ENCODE peak calls at places on chromosomes 11 and 22, in four cellular contexts. G, O, W and E are unnamed samples.

GRCh38 chr11:27701262-27702105 is 1.2 kb upstream of the BDNF start:
- DNase-seq in G (peak), O (no peak), W (no peak), E (no peak)

GRCh38 chr11:65262381-65262680 is 569 bp downstream of the POLA2 start:
- DNase-seq in G (no peak), O (no peak), W (no peak), E (no peak)

GRCh38 chr11:132941024-132941646 is 591.2 kb downstream of the OPCML start:
- DNase-seq in G (peak), O (no peak), W (no peak), E (peak)

GRCh38 chr11:95461858-95462257 is 230.9 kb upstream of the SESN3 start:
- DNase-seq in G (no peak), O (no peak), W (no peak), E (no peak)

GRCh38 chr22:40531951-40532900 is 104.3 kb downstream of the MRTFA start:
- DNase-seq in G (no peak), O (no peak), W (no peak), E (no peak)

GRCh38 chr22:45310331-45311032 is 748 bp downstream of the FAM118A start:
- DNase-seq in G (no peak), O (no peak), W (no peak), E (peak)

GRCh38 chr22:47850644-47851151 is 1088.2 kb downstream of the TBC1D22A start:
- DNase-seq in G (no peak), O (no peak), W (no peak), E (peak)

GRCh38 chr11:55554169-55554568 is at the start of gene OR4C15:
- DNase-seq in G (no peak), O (no peak), W (no peak), E (no peak)

GRCh38 chr22:22941831-22942510 is 54.4 kb downstream of the IGLL5 start:
- DNase-seq in G (no peak), O (no peak), W (peak), E (no peak)

GRCh38 chr22:24409707-24410106 is 17.7 kb upstream of the ADORA2A start:
- DNase-seq in G (no peak), O (no peak), W (no peak), E (no peak)

GRCh38 chr11:7524831-7525230 is 11.0 kb downstream of the PPFIBP2 start:
- DNase-seq in G (no peak), O (no peak), W (no peak), E (no peak)

GRCh38 chr11:66459138-66459778 is 7.4 kb upstream of the PELI3 start:
- DNase-seq in G (no peak), O (no peak), W (no peak), E (no peak)

GRCh38 chr11:33721984-33722383 is 14.2 kb downstream of the CD59 start:
- DNase-seq in G (no peak), O (no peak), W (no peak), E (no peak)

GRCh38 chr11:21622995-21623394 is 569.9 kb upstream of the ANO5 start:
- DNase-seq in G (no peak), O (no peak), W (no peak), E (no peak)

GRCh38 chr11:36540998-36541397 is 26.8 kb upstream of the RAG1 start:
- DNase-seq in G (peak), O (peak), W (peak), E (peak)

GRCh38 chr11:12409621-12410005 is 32.2 kb downstream of the PARVA start:
- DNase-seq in G (peak), O (no peak), W (no peak), E (no peak)

GRCh38 chr11:122711831-122712378 is 56.4 kb downstream of the UBASH3B start:
- DNase-seq in G (no peak), O (no peak), W (no peak), E (peak)

GRCh38 chr11:7593476-7593875 is 79.7 kb downstream of the PPFIBP2 start:
- DNase-seq in G (no peak), O (no peak), W (no peak), E (no peak)

GRCh38 chr22:27377901-27378300 is 423.7 kb downstream of the MN1 start:
- DNase-seq in G (no peak), O (no peak), W (no peak), E (no peak)

DNA sequence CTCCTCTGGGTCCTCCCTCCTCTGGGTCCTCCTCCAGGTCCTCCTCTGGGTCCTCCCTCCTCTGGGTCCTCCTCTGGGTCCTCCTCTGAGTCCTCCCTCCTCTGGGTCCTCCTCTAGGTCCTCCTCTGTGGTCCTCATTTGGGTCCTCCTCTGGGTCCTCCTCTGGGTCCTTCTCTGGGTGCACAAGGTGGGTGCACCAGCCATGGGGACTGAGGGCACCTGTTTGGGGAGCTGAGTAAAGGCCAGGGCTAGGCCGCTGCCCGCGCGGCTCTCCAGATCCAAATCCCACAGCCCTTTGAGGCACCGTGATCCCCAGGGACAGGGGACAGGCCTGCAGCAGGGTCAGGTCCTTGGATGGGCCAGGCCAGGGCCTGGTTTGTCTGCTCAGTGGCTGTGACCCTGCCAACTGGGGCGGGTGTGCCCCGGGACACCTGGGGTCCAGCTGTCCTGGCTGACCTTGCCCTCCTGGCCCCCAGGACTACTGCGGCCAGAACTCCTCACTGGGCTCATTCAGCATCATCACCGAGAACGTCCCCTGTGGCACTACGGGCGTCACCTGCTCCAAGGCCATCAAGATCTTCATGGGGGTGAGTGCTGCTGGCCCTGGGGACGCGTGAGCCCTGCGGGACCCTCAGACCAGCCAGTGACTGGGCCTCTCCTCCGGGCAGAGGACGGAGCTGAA is 12.7 kb downstream of the MUC2 start:
- DNase-seq in G (no peak), O (no peak), W (no peak), E (no peak)
- H2AK5ac ChIP-seq in G (no peak), O (no peak), W (no peak), E (no peak)

GRCh38 chr11:30342736-30343166 is 19.8 kb downstream of the ARL14EP start:
- DNase-seq in G (no peak), O (no peak), W (no peak), E (no peak)
- H4K5ac ChIP-seq in G (no peak), O (no peak), W (no peak), E (no peak)

GRCh38 chr11:10567466-10567865 is 999 bp downstream of the LYVE1 start:
- DNase-seq in G (no peak), O (no peak), W (no peak), E (no peak)
- H3K56ac ChIP-seq in G (no peak), O (no peak), W (no peak), E (no peak)

DNA sequence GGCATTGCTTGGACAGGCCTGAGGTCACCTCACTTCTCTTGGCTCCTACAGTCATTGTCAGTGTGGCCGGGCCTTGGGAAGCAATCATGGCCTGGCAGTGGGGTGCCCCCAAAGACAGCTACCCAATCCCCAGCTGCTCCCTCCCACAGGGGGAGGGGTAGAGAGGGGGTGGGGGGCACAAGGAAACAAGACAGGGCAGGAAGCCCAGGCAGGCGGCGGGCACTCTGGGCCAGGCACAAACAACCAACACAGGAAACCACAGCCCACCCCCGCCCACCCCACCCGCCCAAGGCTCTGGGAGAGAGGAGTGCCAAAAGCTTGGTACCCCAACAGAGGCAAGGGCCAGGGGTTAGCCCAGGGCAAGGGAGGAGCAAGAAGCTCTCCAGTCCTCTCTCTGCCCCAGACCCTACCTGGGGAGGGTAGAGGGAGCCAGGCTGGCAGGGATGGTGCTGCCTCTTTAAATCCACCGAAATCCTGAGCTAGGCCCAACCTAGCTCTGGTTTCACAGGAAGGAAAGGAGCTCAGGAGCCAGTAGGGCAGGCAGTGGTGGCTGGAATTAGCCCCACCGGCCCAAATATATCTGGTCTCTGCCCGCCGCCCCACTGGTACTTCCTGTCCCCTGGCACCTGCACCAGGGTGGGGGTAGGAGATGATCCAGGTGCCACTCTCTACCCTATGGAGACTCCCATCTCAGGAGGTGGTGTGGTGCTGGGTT is 12.2 kb downstream of the BCL9L start:
- DNase-seq in G (no peak), O (no peak), W (peak), E (no peak)
- H2AK5ac ChIP-seq in G (peak), O (peak), W (no peak), E (peak)

DNA sequence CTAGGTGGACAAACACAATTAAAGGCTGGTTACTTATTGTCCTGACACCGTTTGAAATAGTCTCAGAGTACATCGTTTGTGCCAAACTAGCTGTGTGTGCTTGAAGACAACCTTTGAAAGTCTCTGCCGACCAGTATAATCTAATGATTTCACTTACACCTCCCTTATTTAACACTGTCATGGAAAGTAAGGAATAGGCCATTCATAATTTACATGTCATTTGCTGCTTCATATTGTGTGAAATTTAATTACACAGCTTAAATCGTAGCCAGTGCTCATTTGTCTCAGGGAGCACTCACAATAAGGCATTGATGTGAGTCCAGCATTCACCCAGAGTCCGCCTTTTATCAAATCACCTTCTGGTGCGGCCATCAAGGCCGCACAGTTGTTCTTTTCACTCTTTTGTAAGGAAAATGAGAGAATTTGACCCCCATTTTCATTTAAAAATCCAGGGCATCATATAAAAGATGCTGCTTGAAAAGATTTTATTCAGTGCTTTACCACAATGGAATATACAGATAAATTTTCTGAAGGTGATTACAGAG is 46.9 kb downstream of the PAX6 start:
- DNase-seq in G (no peak), O (no peak), W (no peak), E (no peak)
- H4K5ac ChIP-seq in G (no peak), O (no peak), W (no peak), E (no peak)